ENCODE peak calls at places on chromosome 1, in four cellular contexts. One of them, this sample, is unnamed.

GRCh38 chr1:246492611-246493245 is 14.4 kb downstream of the SMYD3 start:
- DNase-seq in dorsolateral prefrontal cortex: no peak
- DNase-seq in kidney: peak
- DNase-seq in Panc1: peak
- DNase-seq in this sample: no peak

GRCh38 chr1:215891673-215892072 is 324.6 kb downstream of the KCTD3 start:
- DNase-seq in dorsolateral prefrontal cortex: no peak
- DNase-seq in kidney: no peak
- DNase-seq in Panc1: no peak
- DNase-seq in this sample: no peak

GRCh38 chr1:19439464-19440171 is 45.7 kb downstream of the CAPZB start:
- DNase-seq in dorsolateral prefrontal cortex: no peak
- DNase-seq in kidney: peak
- DNase-seq in Panc1: no peak
- DNase-seq in this sample: peak

GRCh38 chr1:162390396-162391185 is 9.1 kb downstream of the C1orf226 start:
- DNase-seq in dorsolateral prefrontal cortex: no peak
- DNase-seq in kidney: no peak
- DNase-seq in Panc1: no peak
- DNase-seq in this sample: no peak

GRCh38 chr1:34165422-34165921 is 442 bp upstream of the CSMD2 start:
- DNase-seq in dorsolateral prefrontal cortex: no peak
- DNase-seq in kidney: no peak
- DNase-seq in Panc1: no peak
- DNase-seq in this sample: no peak

GRCh38 chr1:151399890-151400235 is 490 bp downstream of the PSMB4 start:
- DNase-seq in dorsolateral prefrontal cortex: no peak
- DNase-seq in kidney: no peak
- DNase-seq in Panc1: no peak
- DNase-seq in this sample: no peak

GRCh38 chr1:3283849-3284248 is 170.6 kb upstream of the ARHGEF16 start:
- DNase-seq in dorsolateral prefrontal cortex: no peak
- DNase-seq in kidney: no peak
- DNase-seq in Panc1: no peak
- DNase-seq in this sample: no peak

GRCh38 chr1:154407021-154407865 is 2.1 kb downstream of the IL6R start:
- DNase-seq in dorsolateral prefrontal cortex: no peak
- DNase-seq in kidney: no peak
- DNase-seq in Panc1: no peak
- DNase-seq in this sample: no peak

GRCh38 chr1:54681396-54681795 is 34.3 kb upstream of the TTC4 start:
- DNase-seq in dorsolateral prefrontal cortex: no peak
- DNase-seq in kidney: no peak
- DNase-seq in Panc1: no peak
- DNase-seq in this sample: no peak

GRCh38 chr1:222241410-222241809 is 306.5 kb downstream of the HHIPL2 start:
- DNase-seq in dorsolateral prefrontal cortex: no peak
- DNase-seq in kidney: no peak
- DNase-seq in Panc1: no peak
- DNase-seq in this sample: no peak

GRCh38 chr1:17225140-17225539 is 20.2 kb downstream of the PADI1 start:
- DNase-seq in dorsolateral prefrontal cortex: no peak
- DNase-seq in kidney: no peak
- DNase-seq in Panc1: no peak
- DNase-seq in this sample: no peak

GRCh38 chr1:10646347-10646861 is 150.0 kb downstream of the CASZ1 start:
- DNase-seq in dorsolateral prefrontal cortex: no peak
- DNase-seq in kidney: no peak
- DNase-seq in Panc1: no peak
- DNase-seq in this sample: no peak

GRCh38 chr1:10644307-10645128 is 151.9 kb downstream of the CASZ1 start:
- DNase-seq in dorsolateral prefrontal cortex: peak
- DNase-seq in kidney: no peak
- DNase-seq in Panc1: no peak
- DNase-seq in this sample: no peak

GRCh38 chr1:10648689-10649483 is 147.6 kb downstream of the CASZ1 start:
- DNase-seq in dorsolateral prefrontal cortex: no peak
- DNase-seq in kidney: no peak
- DNase-seq in Panc1: no peak
- DNase-seq in this sample: no peak

GRCh38 chr1:10649484-10650201 is 146.8 kb downstream of the CASZ1 start:
- DNase-seq in dorsolateral prefrontal cortex: no peak
- DNase-seq in kidney: no peak
- DNase-seq in Panc1: no peak
- DNase-seq in this sample: no peak

GRCh38 chr1:10647414-10648170 is 148.9 kb downstream of the CASZ1 start:
- DNase-seq in dorsolateral prefrontal cortex: no peak
- DNase-seq in kidney: no peak
- DNase-seq in Panc1: no peak
- DNase-seq in this sample: no peak
- H3K27ac ChIP-seq in dorsolateral prefrontal cortex: no peak
- H3K27ac ChIP-seq in kidney: no peak
- H3K27ac ChIP-seq in Panc1: no peak
- H3K27ac ChIP-seq in this sample: no peak

GRCh38 chr1:30342535-30343141 is 380.7 kb downstream of the MATN1 start:
- DNase-seq in dorsolateral prefrontal cortex: no peak
- DNase-seq in kidney: no peak
- DNase-seq in Panc1: no peak
- DNase-seq in this sample: no peak

GRCh38 chr1:30343562-30343961 is 379.8 kb downstream of the MATN1 start:
- DNase-seq in dorsolateral prefrontal cortex: no peak
- DNase-seq in kidney: no peak
- DNase-seq in Panc1: no peak
- DNase-seq in this sample: no peak

GRCh38 chr1:30338765-30339164 is 384.6 kb downstream of the MATN1 start:
- DNase-seq in dorsolateral prefrontal cortex: no peak
- DNase-seq in kidney: no peak
- DNase-seq in Panc1: no peak
- DNase-seq in this sample: no peak

GRCh38 chr1:30339866-30340265 is 383.5 kb downstream of the MATN1 start:
- DNase-seq in dorsolateral prefrontal cortex: no peak
- DNase-seq in kidney: no peak
- DNase-seq in Panc1: no peak
- DNase-seq in this sample: no peak

GRCh38 chr1:30340934-30341333 is 382.5 kb downstream of the MATN1 start:
- DNase-seq in dorsolateral prefrontal cortex: no peak
- DNase-seq in kidney: no peak
- DNase-seq in Panc1: no peak
- DNase-seq in this sample: no peak
- TF ChIP-seq CTCF in dorsolateral prefrontal cortex: no peak
- TF ChIP-seq CTCF in kidney: no peak
- TF ChIP-seq CTCF in Panc1: peak
- TF ChIP-seq CTCF in this sample: no peak

GRCh38 chr1:1920057-1920607 is 1.1 kb upstream of the TMEM52 start:
- DNase-seq in dorsolateral prefrontal cortex: no peak
- DNase-seq in kidney: no peak
- DNase-seq in Panc1: no peak
- DNase-seq in this sample: no peak

GRCh38 chr1:1919304-1920056 is 401 bp upstream of the TMEM52 start:
- DNase-seq in dorsolateral prefrontal cortex: peak
- DNase-seq in kidney: peak
- DNase-seq in Panc1: peak
- DNase-seq in this sample: peak

GRCh38 chr1:1917304-1917976 is 1.6 kb downstream of the TMEM52 start:
- DNase-seq in dorsolateral prefrontal cortex: no peak
- DNase-seq in kidney: peak
- DNase-seq in Panc1: no peak
- DNase-seq in this sample: no peak

GRCh38 chr1:1917995-1918900 is 831 bp downstream of the TMEM52 start:
- DNase-seq in dorsolateral prefrontal cortex: no peak
- DNase-seq in kidney: peak
- DNase-seq in Panc1: no peak
- DNase-seq in this sample: no peak

GRCh38 chr1:1918901-1919303 is at the start of gene TMEM52:
- DNase-seq in dorsolateral prefrontal cortex: no peak
- DNase-seq in kidney: no peak
- DNase-seq in Panc1: no peak
- DNase-seq in this sample: no peak
- H3K27ac ChIP-seq in dorsolateral prefrontal cortex: no peak
- H3K27ac ChIP-seq in kidney: no peak
- H3K27ac ChIP-seq in Panc1: peak
- H3K27ac ChIP-seq in this sample: peak

DNA sequence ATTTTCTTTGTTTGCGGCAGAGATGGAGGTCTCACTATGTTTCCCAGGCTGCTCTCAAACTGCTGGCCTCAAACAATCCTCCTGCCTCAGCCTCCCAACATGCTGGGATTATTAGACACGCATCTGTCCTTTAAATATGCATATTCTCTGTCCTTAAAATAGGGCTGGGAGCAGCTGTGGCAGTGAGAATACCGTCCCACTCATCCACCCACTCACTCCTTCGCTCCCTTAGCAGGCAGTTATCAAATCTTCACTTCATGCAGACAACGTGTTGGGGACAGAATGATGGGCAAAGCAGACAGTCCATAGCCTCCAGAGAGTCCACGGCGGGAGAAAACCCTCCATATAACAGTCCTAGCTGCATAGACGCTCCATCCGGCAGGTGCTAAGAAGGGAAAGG is 179.4 kb downstream of the ZBTB18 start:
- DNase-seq in dorsolateral prefrontal cortex: no peak
- DNase-seq in kidney: no peak
- DNase-seq in Panc1: no peak
- DNase-seq in this sample: no peak
- TF ChIP-seq CTCF in dorsolateral prefrontal cortex: no peak
- TF ChIP-seq CTCF in kidney: no peak
- TF ChIP-seq CTCF in Panc1: no peak
- TF ChIP-seq CTCF in this sample: no peak

GRCh38 chr1:24929091-24929875 is 793 bp downstream of the RUNX3 start:
- DNase-seq in dorsolateral prefrontal cortex: no peak
- DNase-seq in kidney: no peak
- DNase-seq in Panc1: no peak
- DNase-seq in this sample: peak

GRCh38 chr1:24931481-24932221 is 1.6 kb upstream of the RUNX3 start:
- DNase-seq in dorsolateral prefrontal cortex: no peak
- DNase-seq in kidney: no peak
- DNase-seq in Panc1: no peak
- DNase-seq in this sample: no peak

GRCh38 chr1:24930703-24931480 is 816 bp upstream of the RUNX3 start:
- DNase-seq in dorsolateral prefrontal cortex: no peak
- DNase-seq in kidney: no peak
- DNase-seq in Panc1: no peak
- DNase-seq in this sample: no peak

GRCh38 chr1:24928631-24929090 is 1.4 kb downstream of the RUNX3 start:
- DNase-seq in dorsolateral prefrontal cortex: no peak
- DNase-seq in kidney: no peak
- DNase-seq in Panc1: no peak
- DNase-seq in this sample: peak

GRCh38 chr1:24929876-24930702 is at the start of gene RUNX3:
- DNase-seq in dorsolateral prefrontal cortex: no peak
- DNase-seq in kidney: peak
- DNase-seq in Panc1: no peak
- DNase-seq in this sample: peak
- H3K27ac ChIP-seq in dorsolateral prefrontal cortex: no peak
- H3K27ac ChIP-seq in kidney: no peak
- H3K27ac ChIP-seq in Panc1: no peak
- H3K27ac ChIP-seq in this sample: peak

GRCh38 chr1:178362784-178363183 is 134.0 kb downstream of the CLEC20A start:
- DNase-seq in dorsolateral prefrontal cortex: no peak
- DNase-seq in kidney: no peak
- DNase-seq in Panc1: no peak
- DNase-seq in this sample: no peak
- TF ChIP-seq CTCF in dorsolateral prefrontal cortex: no peak
- TF ChIP-seq CTCF in kidney: no peak
- TF ChIP-seq CTCF in Panc1: no peak
- TF ChIP-seq CTCF in this sample: no peak

GRCh38 chr1:115975569-115976061 is 698 bp upstream of the SLC22A15 start:
- DNase-seq in dorsolateral prefrontal cortex: no peak
- DNase-seq in kidney: no peak
- DNase-seq in Panc1: no peak
- DNase-seq in this sample: no peak
- H3K27ac ChIP-seq in dorsolateral prefrontal cortex: peak
- H3K27ac ChIP-seq in kidney: no peak
- H3K27ac ChIP-seq in Panc1: no peak
- H3K27ac ChIP-seq in this sample: no peak

GRCh38 chr1:47624531-47624930 is 186.7 kb downstream of the FOXD2 start:
- DNase-seq in dorsolateral prefrontal cortex: no peak
- DNase-seq in kidney: no peak
- DNase-seq in Panc1: no peak
- DNase-seq in this sample: no peak
- TF ChIP-seq CTCF in dorsolateral prefrontal cortex: no peak
- TF ChIP-seq CTCF in kidney: peak
- TF ChIP-seq CTCF in Panc1: no peak
- TF ChIP-seq CTCF in this sample: no peak

This sample was measured in CD4-positive, alpha-beta T cell.